ENCODE peak calls at places on chromosomes 7 and 10, in seven cellular contexts. Y, D, O, F, E, S and U are unnamed samples.

GRCh38 chr10:93075369-93076221 is 1.9 kb downstream of the CYP26A1 start:
- DNase-seq in O (no peak), S (no peak), E (peak), D (no peak), Y (no peak), F (no peak), U (no peak)

GRCh38 chr7:147759327-147759943 is 831.1 kb upstream of the C7orf33 start:
- DNase-seq in F (no peak), S (no peak), D (no peak), E (no peak), O (no peak), Y (no peak), U (no peak)

GRCh38 chr10:44233561-44234470 is 151.1 kb downstream of the CXCL12 start:
- DNase-seq in F (no peak), E (no peak), Y (peak), D (no peak), O (no peak), S (peak), U (no peak)

GRCh38 chr10:117762819-117763172 is 220.2 kb downstream of the EMX2 start:
- DNase-seq in E (no peak), Y (peak), S (no peak), D (no peak), O (no peak), F (no peak), U (no peak)

GRCh38 chr7:149070372-149071140 is 20.0 kb downstream of the ZNF786 start:
- DNase-seq in E (no peak), S (no peak), D (no peak), O (no peak), F (no peak), Y (no peak), U (no peak)

GRCh38 chr7:101330011-101330484 is 8.4 kb upstream of the IFT22 start:
- DNase-seq in F (no peak), D (no peak), Y (no peak), E (no peak), O (no peak), S (no peak), U (no peak)

GRCh38 chr7:142478479-142479220 is 220.8 kb upstream of the PRSS58 start:
- DNase-seq in F (no peak), S (no peak), O (peak), E (peak), Y (no peak), D (no peak), U (no peak)

GRCh38 chr10:43938810-43939209 is 290.1 kb upstream of the ZNF32 start:
- DNase-seq in D (no peak), S (no peak), Y (no peak), E (peak), O (no peak), F (no peak), U (no peak)

GRCh38 chr10:114307731-114308130 is 68.7 kb downstream of the VWA2 start:
- DNase-seq in D (no peak), F (no peak), Y (no peak), E (no peak), O (no peak), S (no peak), U (no peak)

GRCh38 chr10:47456096-47456485 is 27.8 kb downstream of the ANXA8 start:
- DNase-seq in S (no peak), F (no peak), Y (no peak), D (no peak), O (no peak), E (peak), U (no peak)

GRCh38 chr10:49333192-49333591 is 34.2 kb downstream of the C10orf71 start:
- DNase-seq in D (no peak), E (peak), F (no peak), O (no peak), S (no peak), Y (no peak), U (no peak)

GRCh38 chr10:74417397-74417796 is 266.4 kb downstream of the ADK start:
- DNase-seq in F (no peak), E (no peak), O (no peak), S (no peak), Y (no peak), D (no peak), U (no peak)

GRCh38 chr10:36224431-36224985 is 582.4 kb upstream of the FZD8 start:
- DNase-seq in S (no peak), D (no peak), E (no peak), F (no peak), Y (no peak), O (no peak), U (no peak)

GRCh38 chr10:59361659-59362183 is 628 bp downstream of the FAM13C start:
- DNase-seq in D (no peak), F (no peak), E (no peak), S (no peak), Y (no peak), O (no peak), U (no peak)

GRCh38 chr10:59362991-59363390 is 642 bp upstream of the FAM13C start:
- DNase-seq in S (peak), E (no peak), D (peak), Y (peak), F (no peak), O (no peak), U (no peak)

GRCh38 chr10:59360605-59361515 is 1.5 kb downstream of the FAM13C start:
- DNase-seq in E (no peak), Y (no peak), D (no peak), F (no peak), S (no peak), O (no peak), U (no peak)

GRCh38 chr10:59363446-59363958 is 1.2 kb upstream of the FAM13C start:
- DNase-seq in F (no peak), S (no peak), D (no peak), E (no peak), O (no peak), Y (no peak), U (no peak)

DNA sequence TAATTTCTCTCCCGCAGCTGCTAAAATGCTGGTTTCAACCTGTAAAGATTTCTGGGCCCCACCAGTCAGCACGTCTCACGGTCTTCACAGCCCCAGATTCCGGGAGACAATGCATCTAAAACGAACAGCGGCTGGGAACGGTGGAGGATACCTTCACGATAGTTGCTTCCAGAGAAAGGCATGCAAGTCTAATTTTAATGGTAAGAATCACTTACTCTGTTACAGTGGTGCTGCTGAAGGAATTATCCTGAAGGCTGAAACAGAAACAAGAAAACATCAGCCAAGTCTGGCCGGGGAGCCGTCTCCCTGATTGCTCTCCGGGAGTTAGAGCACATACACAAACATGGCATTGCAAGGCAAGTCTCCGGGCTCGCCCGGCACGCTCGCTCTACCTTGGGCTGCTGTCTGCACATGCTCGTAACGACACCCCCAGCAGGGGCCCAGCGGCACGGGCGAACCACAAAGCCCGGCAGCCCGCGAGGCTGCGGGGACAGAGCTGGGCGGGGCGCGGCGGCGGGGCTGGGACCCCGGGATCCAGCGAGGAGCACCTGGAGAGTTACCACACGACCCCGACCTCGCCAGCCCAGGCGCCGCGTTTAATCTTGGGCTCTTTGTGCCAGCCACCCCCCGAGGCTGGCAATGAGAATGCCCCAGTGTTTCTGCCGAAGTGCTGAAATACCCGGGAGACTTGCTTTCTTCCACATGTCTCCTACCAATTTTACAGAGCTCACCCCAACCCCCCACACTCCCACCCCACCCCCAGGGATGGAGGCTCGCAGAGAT is at the start of gene FAM13C:
- DNase-seq in D (peak), O (peak), Y (peak), S (peak), E (no peak), F (no peak), U (no peak)
- H3K27ac ChIP-seq in D (peak), O (no peak), Y (peak), S (peak), E (peak), F (no peak), U (no peak)

GRCh38 chr10:95389176-95389575 is 98.4 kb upstream of the PDLIM1 start:
- DNase-seq in D (no peak), E (no peak), Y (no peak), F (no peak), S (no peak), O (no peak), U (no peak)

GRCh38 chr10:95389982-95390381 is 99.2 kb upstream of the PDLIM1 start:
- DNase-seq in O (no peak), Y (no peak), D (no peak), S (no peak), E (no peak), F (no peak), U (no peak)

GRCh38 chr10:95388072-95388471 is 97.3 kb upstream of the PDLIM1 start:
- DNase-seq in Y (no peak), O (no peak), F (no peak), S (no peak), E (no peak), D (no peak), U (no peak)

GRCh38 chr10:95388539-95388938 is 97.7 kb upstream of the PDLIM1 start:
- DNase-seq in E (no peak), S (no peak), F (no peak), O (no peak), D (no peak), Y (no peak), U (no peak)

GRCh38 chr10:95387383-95387782 is 96.6 kb upstream of the PDLIM1 start:
- DNase-seq in D (no peak), Y (no peak), F (no peak), E (no peak), S (no peak), O (no peak), U (no peak)
- H3K27ac ChIP-seq in D (no peak), Y (no peak), F (no peak), E (peak), S (no peak), O (no peak), U (no peak)

GRCh38 chr7:131045526-131045925 is 282.1 kb upstream of the MKLN1 start:
- DNase-seq in S (no peak), O (no peak), F (no peak), Y (no peak), E (no peak), D (no peak), U (no peak)
- H3K27ac ChIP-seq in S (no peak), O (no peak), F (no peak), Y (peak), E (no peak), D (no peak), U (no peak)

DNA sequence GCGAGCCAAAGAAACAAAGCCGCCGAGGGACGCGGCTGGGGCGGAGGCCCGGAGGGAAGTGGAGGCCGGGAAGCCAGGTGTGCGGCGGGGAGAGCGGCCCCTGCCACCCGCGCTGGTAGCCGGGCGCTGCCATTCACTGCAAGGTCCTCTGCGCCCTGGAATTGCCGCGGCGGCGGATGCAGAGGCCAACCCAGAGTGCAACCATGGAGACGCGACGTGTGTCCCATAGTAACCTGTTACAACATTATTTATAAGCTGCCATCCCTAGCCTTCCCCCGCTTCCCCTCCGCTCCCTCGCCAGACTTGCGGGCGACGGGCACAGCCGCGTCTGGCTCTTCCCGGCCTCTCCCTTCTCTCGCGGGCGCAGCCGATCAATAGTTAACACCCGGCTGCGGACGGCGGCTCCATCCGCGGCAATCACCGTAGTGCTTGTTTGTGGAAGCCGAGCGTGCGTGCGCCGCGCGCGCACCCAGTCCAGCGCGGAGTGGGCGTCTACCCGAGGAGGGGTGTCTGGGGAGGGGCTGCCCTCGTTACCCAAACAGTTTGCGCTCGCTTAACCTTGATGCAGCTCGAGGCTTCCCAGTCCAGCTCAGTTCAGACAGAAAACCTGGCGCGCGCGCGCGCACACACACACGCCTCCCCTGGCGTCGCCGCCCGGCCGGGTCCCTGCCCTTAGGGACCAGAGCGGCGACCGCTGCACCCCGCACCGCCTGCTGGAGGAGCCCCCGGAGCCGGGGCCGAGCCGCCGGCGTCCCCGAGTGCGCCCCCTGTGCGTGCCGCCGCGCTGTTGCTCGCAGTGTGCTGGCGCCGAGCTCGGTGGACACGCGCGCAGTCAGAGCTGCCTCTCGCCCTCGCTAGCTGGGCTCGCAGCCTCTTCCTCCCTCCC is 165.4 kb upstream of the DPP6 start:
- DNase-seq in F (no peak), O (no peak), S (peak), D (no peak), E (no peak), Y (peak), U (no peak)
- H3K27ac ChIP-seq in F (no peak), O (no peak), S (no peak), D (no peak), E (no peak), Y (no peak), U (no peak)

GRCh38 chr10:96524745-96525144 is 11.0 kb upstream of the TLL2 start:
- DNase-seq in O (no peak), F (no peak), E (no peak), Y (no peak), D (no peak), S (no peak), U (no peak)

GRCh38 chr10:96532523-96532922 is 18.8 kb upstream of the TLL2 start:
- DNase-seq in Y (no peak), E (no peak), O (no peak), F (no peak), S (no peak), D (no peak), U (no peak)

GRCh38 chr10:96529634-96530279 is 16.0 kb upstream of the TLL2 start:
- DNase-seq in S (no peak), F (no peak), E (no peak), D (no peak), O (no peak), Y (no peak), U (no peak)
- H3K27ac ChIP-seq in S (no peak), F (no peak), E (no peak), D (no peak), O (no peak), Y (no peak), U (no peak)

GRCh38 chr10:88953662-88954061 is 1.1 kb upstream of the ACTA2 start:
- DNase-seq in S (no peak), F (no peak), O (no peak), D (no peak), E (no peak), Y (no peak), U (no peak)
- H3K27ac ChIP-seq in S (no peak), F (no peak), O (no peak), D (no peak), E (peak), Y (peak), U (no peak)

GRCh38 chr10:69452676-69453415 is 1.6 kb downstream of the TSPAN15 start:
- DNase-seq in Y (no peak), F (no peak), O (no peak), S (no peak), D (no peak), E (no peak), U (no peak)
- H3K27ac ChIP-seq in Y (peak), F (no peak), O (no peak), S (no peak), D (peak), E (no peak), U (no peak)

DNA sequence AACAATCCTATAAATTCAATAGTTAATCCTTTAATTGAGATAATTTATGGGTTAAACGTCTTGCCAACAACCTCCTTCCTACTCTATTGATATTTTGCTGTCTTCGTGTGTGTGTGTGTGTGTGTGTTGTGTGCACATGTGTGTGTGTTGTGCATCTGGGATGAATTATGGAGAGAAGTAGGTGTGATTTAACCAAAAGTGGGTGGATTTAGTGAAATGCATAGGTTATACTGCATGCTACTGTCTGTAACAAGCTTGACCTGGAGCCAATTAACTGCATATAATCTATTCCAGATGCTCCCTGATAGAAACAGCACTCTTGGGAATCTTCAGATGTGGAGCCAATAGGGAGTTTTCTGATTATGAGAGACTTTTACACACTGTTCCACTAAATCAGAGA is 61.2 kb downstream of the SEMA3D start:
- DNase-seq in E (no peak), D (no peak), F (no peak), O (no peak), S (no peak), Y (no peak), U (no peak)
- H3K27ac ChIP-seq in E (no peak), D (no peak), F (no peak), O (no peak), S (no peak), Y (no peak), U (no peak)

DNA sequence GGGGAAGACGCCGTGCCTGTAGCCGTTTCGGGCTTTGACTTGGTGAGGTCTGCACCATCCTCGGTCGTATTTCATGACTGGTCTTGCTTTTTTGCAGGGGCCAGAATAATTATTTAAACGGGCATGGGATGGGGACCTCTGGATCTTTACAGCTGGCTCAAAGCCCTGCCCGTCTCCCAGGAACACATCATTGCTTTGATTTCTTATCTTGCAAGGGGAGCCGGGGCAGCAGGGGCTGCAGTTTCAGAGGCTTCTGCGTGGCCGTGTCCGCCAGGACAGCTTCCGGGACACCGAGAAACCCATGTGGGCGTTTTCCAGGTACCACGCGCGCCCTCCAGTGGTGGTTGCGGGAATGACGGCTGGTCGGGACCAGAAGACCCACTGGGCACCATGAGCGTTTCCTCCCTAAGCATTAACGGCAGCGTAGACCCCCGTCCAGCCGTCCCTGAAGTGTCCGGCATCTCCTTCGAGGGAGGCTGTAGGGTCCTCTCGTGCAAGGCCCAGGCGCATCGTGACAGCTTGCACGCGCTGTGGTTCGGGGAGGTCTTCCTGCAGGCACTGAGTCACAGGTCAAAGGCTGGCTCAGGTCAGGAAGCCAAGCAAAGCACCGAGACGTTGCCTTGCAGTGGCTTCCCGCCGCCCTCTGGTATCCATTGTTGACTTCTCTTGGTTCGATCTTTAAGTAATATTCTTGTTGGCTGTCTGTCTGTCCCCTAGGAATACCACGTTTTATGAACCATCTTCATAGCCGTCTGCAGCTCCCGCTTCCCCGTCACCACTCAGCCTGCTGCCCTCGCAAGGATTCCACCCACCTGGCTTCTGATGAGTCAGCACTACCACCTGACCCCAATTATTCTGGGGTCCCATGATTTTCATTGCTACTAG is 16.2 kb upstream of the ZFAND2A start:
- DNase-seq in S (peak), D (peak), Y (peak), O (peak), E (no peak), F (peak), U (no peak)
- H3K27ac ChIP-seq in S (no peak), D (no peak), Y (no peak), O (no peak), E (no peak), F (no peak), U (no peak)